ENCODE peak calls at places on chromosomes 2 and 18, in six cellular contexts. One of them, this sample, is unnamed.

GRCh38 chr2:237806334-237806733 is 7.8 kb downstream of the RBM44 start:
- DNase-seq in mesenchymal stem cell: peak
- DNase-seq in IMR-90: peak
- DNase-seq in trophoblast cell: no peak
- DNase-seq in H9: no peak
- DNase-seq in H1: no peak
- DNase-seq in this sample: no peak

GRCh38 chr2:145569108-145569507 is 1049.2 kb upstream of the ZEB2 start:
- DNase-seq in mesenchymal stem cell: no peak
- DNase-seq in IMR-90: peak
- DNase-seq in trophoblast cell: no peak
- DNase-seq in H9: no peak
- DNase-seq in H1: no peak
- DNase-seq in this sample: no peak

GRCh38 chr2:9424447-9425164 is 1.2 kb downstream of the CPSF3 start:
- DNase-seq in mesenchymal stem cell: no peak
- DNase-seq in IMR-90: no peak
- DNase-seq in trophoblast cell: no peak
- DNase-seq in H9: no peak
- DNase-seq in H1: no peak
- DNase-seq in this sample: no peak

GRCh38 chr2:84858123-84858522 is 22.8 kb downstream of the TRABD2A start:
- DNase-seq in mesenchymal stem cell: no peak
- DNase-seq in IMR-90: no peak
- DNase-seq in trophoblast cell: no peak
- DNase-seq in H9: no peak
- DNase-seq in H1: no peak
- DNase-seq in this sample: no peak

GRCh38 chr2:38092196-38092902 is 16.4 kb upstream of the CYP1B1 start:
- DNase-seq in mesenchymal stem cell: peak
- DNase-seq in IMR-90: peak
- DNase-seq in trophoblast cell: no peak
- DNase-seq in H9: no peak
- DNase-seq in H1: no peak
- DNase-seq in this sample: no peak

GRCh38 chr2:127664895-127665225 is 10.5 kb downstream of the LIMS2 start:
- DNase-seq in mesenchymal stem cell: no peak
- DNase-seq in IMR-90: no peak
- DNase-seq in trophoblast cell: no peak
- DNase-seq in H9: no peak
- DNase-seq in H1: no peak
- DNase-seq in this sample: no peak

GRCh38 chr2:97715951-97716694 is 2.7 kb downstream of the ZAP70 start:
- DNase-seq in mesenchymal stem cell: no peak
- DNase-seq in IMR-90: no peak
- DNase-seq in trophoblast cell: no peak
- DNase-seq in H9: no peak
- DNase-seq in H1: no peak
- DNase-seq in this sample: no peak

GRCh38 chr2:138113871-138114525 is 149.7 kb downstream of the HNMT start:
- DNase-seq in mesenchymal stem cell: peak
- DNase-seq in IMR-90: no peak
- DNase-seq in trophoblast cell: no peak
- DNase-seq in H9: no peak
- DNase-seq in H1: no peak
- DNase-seq in this sample: no peak

GRCh38 chr2:151999058-151999457 is 99.8 kb downstream of the CACNB4 start:
- DNase-seq in mesenchymal stem cell: peak
- DNase-seq in IMR-90: peak
- DNase-seq in trophoblast cell: peak
- DNase-seq in H9: peak
- DNase-seq in H1: peak
- DNase-seq in this sample: peak

GRCh38 chr18:58556333-58557012 is 72.4 kb downstream of the ALPK2 start:
- DNase-seq in mesenchymal stem cell: peak
- DNase-seq in IMR-90: no peak
- DNase-seq in trophoblast cell: peak
- DNase-seq in H9: no peak
- DNase-seq in H1: no peak
- DNase-seq in this sample: peak

GRCh38 chr2:16069933-16070647 is 129.7 kb downstream of the MYCN start:
- DNase-seq in mesenchymal stem cell: no peak
- DNase-seq in IMR-90: no peak
- DNase-seq in trophoblast cell: no peak
- DNase-seq in H9: no peak
- DNase-seq in H1: no peak
- DNase-seq in this sample: peak

GRCh38 chr2:233115761-233116160 is 55.6 kb downstream of the INPP5D start:
- DNase-seq in mesenchymal stem cell: no peak
- DNase-seq in IMR-90: no peak
- DNase-seq in trophoblast cell: no peak
- DNase-seq in H9: no peak
- DNase-seq in H1: no peak
- DNase-seq in this sample: no peak

GRCh38 chr18:44700652-44701051 is 20.0 kb downstream of the SETBP1 start:
- DNase-seq in mesenchymal stem cell: peak
- DNase-seq in IMR-90: no peak
- DNase-seq in trophoblast cell: no peak
- DNase-seq in H9: no peak
- DNase-seq in H1: no peak
- DNase-seq in this sample: no peak

GRCh38 chr2:22478329-22478728 is 906.6 kb upstream of the KLHL29 start:
- DNase-seq in mesenchymal stem cell: no peak
- DNase-seq in IMR-90: no peak
- DNase-seq in trophoblast cell: no peak
- DNase-seq in H9: no peak
- DNase-seq in H1: no peak
- DNase-seq in this sample: no peak

GRCh38 chr18:4068552-4069158 is 386.5 kb downstream of the DLGAP1 start:
- DNase-seq in mesenchymal stem cell: peak
- DNase-seq in IMR-90: peak
- DNase-seq in trophoblast cell: peak
- DNase-seq in H9: peak
- DNase-seq in H1: peak
- DNase-seq in this sample: peak

GRCh38 chr2:20553580-20553979 is 97.3 kb downstream of the HS1BP3 start:
- DNase-seq in mesenchymal stem cell: peak
- DNase-seq in IMR-90: no peak
- DNase-seq in trophoblast cell: no peak
- DNase-seq in H9: no peak
- DNase-seq in H1: no peak
- DNase-seq in this sample: no peak

GRCh38 chr18:7158201-7158600 is 40.6 kb upstream of the LAMA1 start:
- DNase-seq in mesenchymal stem cell: peak
- DNase-seq in IMR-90: peak
- DNase-seq in trophoblast cell: peak
- DNase-seq in H9: no peak
- DNase-seq in H1: peak
- DNase-seq in this sample: no peak

GRCh38 chr2:207086136-207086535 is 79.6 kb downstream of the KLF7 start:
- DNase-seq in mesenchymal stem cell: no peak
- DNase-seq in IMR-90: no peak
- DNase-seq in trophoblast cell: no peak
- DNase-seq in H9: no peak
- DNase-seq in H1: no peak
- DNase-seq in this sample: no peak

GRCh38 chr2:3171564-3172264 is 205.9 kb downstream of the EIPR1 start:
- DNase-seq in mesenchymal stem cell: no peak
- DNase-seq in IMR-90: no peak
- DNase-seq in trophoblast cell: no peak
- DNase-seq in H9: no peak
- DNase-seq in H1: no peak
- DNase-seq in this sample: no peak

GRCh38 chr2:237157551-237158102 is 71.9 kb downstream of the COPS8 start:
- DNase-seq in mesenchymal stem cell: no peak
- DNase-seq in IMR-90: peak
- DNase-seq in trophoblast cell: no peak
- DNase-seq in H9: no peak
- DNase-seq in H1: no peak
- DNase-seq in this sample: no peak

GRCh38 chr2:119702918-119703401 is 24.0 kb downstream of the TMEM177 start:
- DNase-seq in mesenchymal stem cell: peak
- DNase-seq in IMR-90: peak
- DNase-seq in trophoblast cell: peak
- DNase-seq in H9: peak
- DNase-seq in H1: peak
- DNase-seq in this sample: peak

GRCh38 chr2:69535739-69536374 is 98.6 kb upstream of the NFU1 start:
- DNase-seq in mesenchymal stem cell: no peak
- DNase-seq in IMR-90: no peak
- DNase-seq in trophoblast cell: no peak
- DNase-seq in H9: no peak
- DNase-seq in H1: no peak
- DNase-seq in this sample: no peak

GRCh38 chr2:127631997-127632581 is 13.9 kb upstream of the GPR17 start:
- DNase-seq in mesenchymal stem cell: no peak
- DNase-seq in IMR-90: no peak
- DNase-seq in trophoblast cell: no peak
- DNase-seq in H9: no peak
- DNase-seq in H1: no peak
- DNase-seq in this sample: no peak

GRCh38 chr2:233051241-233052149 is 8.6 kb upstream of the INPP5D start:
- DNase-seq in mesenchymal stem cell: peak
- DNase-seq in IMR-90: peak
- DNase-seq in trophoblast cell: peak
- DNase-seq in H9: peak
- DNase-seq in H1: peak
- DNase-seq in this sample: no peak

DNA sequence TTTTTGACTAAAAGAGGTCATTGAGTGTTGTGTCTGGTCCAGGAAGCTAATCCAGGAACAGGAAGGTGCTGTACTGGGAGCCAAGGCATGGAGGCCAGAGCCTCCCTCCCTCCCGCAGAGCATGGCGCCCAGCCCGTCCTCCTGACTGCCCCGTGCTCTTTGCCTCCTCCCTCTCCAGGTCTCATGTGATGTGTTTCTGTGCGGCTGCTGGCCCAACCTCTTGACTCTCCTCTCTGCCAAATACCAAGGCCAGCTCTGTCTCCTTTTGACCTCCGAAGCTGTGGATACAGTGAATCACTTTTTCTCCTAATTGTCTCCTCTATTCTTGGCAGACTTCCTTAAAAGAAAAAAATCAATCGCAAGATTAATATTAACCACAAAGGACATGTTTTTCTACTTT is 284.1 kb downstream of the PHLPP1 start:
- DNase-seq in mesenchymal stem cell: no peak
- DNase-seq in IMR-90: peak
- DNase-seq in trophoblast cell: no peak
- DNase-seq in H9: no peak
- DNase-seq in H1: no peak
- DNase-seq in this sample: no peak
- H3K14ac ChIP-seq in mesenchymal stem cell: no peak
- H3K14ac ChIP-seq in IMR-90: no peak
- H3K14ac ChIP-seq in trophoblast cell: no peak
- H3K14ac ChIP-seq in H9: no peak
- H3K14ac ChIP-seq in H1: no peak
- H3K14ac ChIP-seq in this sample: no peak

DNA sequence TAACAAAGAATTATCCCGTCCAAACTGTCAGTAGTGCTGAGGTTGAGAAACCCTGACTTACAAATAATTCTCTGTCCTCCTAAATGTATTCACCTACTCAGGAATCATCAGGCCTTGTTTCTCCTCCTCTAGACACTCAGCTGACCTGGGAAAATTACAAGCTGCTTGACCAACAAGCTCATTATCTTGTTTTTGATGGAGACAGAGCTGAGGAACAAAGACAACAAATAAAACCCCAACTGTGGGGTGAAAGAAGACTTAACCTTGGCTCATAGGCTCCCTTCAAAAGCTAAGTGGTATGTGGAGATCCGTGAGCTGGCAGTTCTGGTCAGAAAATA is 64.5 kb downstream of the CLHC1 start:
- DNase-seq in mesenchymal stem cell: no peak
- DNase-seq in IMR-90: no peak
- DNase-seq in trophoblast cell: no peak
- DNase-seq in H9: no peak
- DNase-seq in H1: no peak
- DNase-seq in this sample: no peak
- H3K14ac ChIP-seq in mesenchymal stem cell: no peak
- H3K14ac ChIP-seq in IMR-90: peak
- H3K14ac ChIP-seq in trophoblast cell: no peak
- H3K14ac ChIP-seq in H9: no peak
- H3K14ac ChIP-seq in H1: no peak
- H3K14ac ChIP-seq in this sample: no peak

GRCh38 chr18:38023871-38024270 is 458.3 kb upstream of the CELF4 start:
- DNase-seq in mesenchymal stem cell: no peak
- DNase-seq in IMR-90: no peak
- DNase-seq in trophoblast cell: no peak
- DNase-seq in H9: no peak
- DNase-seq in H1: no peak
- DNase-seq in this sample: no peak

GRCh38 chr18:38022247-38022646 is 456.6 kb upstream of the CELF4 start:
- DNase-seq in mesenchymal stem cell: no peak
- DNase-seq in IMR-90: no peak
- DNase-seq in trophoblast cell: no peak
- DNase-seq in H9: no peak
- DNase-seq in H1: no peak
- DNase-seq in this sample: no peak

GRCh38 chr18:38028941-38029340 is 463.3 kb upstream of the CELF4 start:
- DNase-seq in mesenchymal stem cell: no peak
- DNase-seq in IMR-90: no peak
- DNase-seq in trophoblast cell: no peak
- DNase-seq in H9: no peak
- DNase-seq in H1: no peak
- DNase-seq in this sample: no peak

GRCh38 chr18:38025433-38026038 is 459.9 kb upstream of the CELF4 start:
- DNase-seq in mesenchymal stem cell: peak
- DNase-seq in IMR-90: no peak
- DNase-seq in trophoblast cell: no peak
- DNase-seq in H9: no peak
- DNase-seq in H1: no peak
- DNase-seq in this sample: no peak
- H3K14ac ChIP-seq in mesenchymal stem cell: no peak
- H3K14ac ChIP-seq in IMR-90: no peak
- H3K14ac ChIP-seq in trophoblast cell: no peak
- H3K14ac ChIP-seq in H9: no peak
- H3K14ac ChIP-seq in H1: no peak
- H3K14ac ChIP-seq in this sample: no peak

GRCh38 chr2:212957624-212958023 is 193.8 kb downstream of the IKZF2 start:
- DNase-seq in mesenchymal stem cell: no peak
- DNase-seq in IMR-90: no peak
- DNase-seq in trophoblast cell: no peak
- DNase-seq in H9: no peak
- DNase-seq in H1: no peak
- DNase-seq in this sample: no peak

GRCh38 chr2:212956665-212957064 is 194.7 kb downstream of the IKZF2 start:
- DNase-seq in mesenchymal stem cell: no peak
- DNase-seq in IMR-90: no peak
- DNase-seq in trophoblast cell: peak
- DNase-seq in H9: no peak
- DNase-seq in H1: no peak
- DNase-seq in this sample: no peak

GRCh38 chr2:212958133-212958532 is 193.3 kb downstream of the IKZF2 start:
- DNase-seq in mesenchymal stem cell: no peak
- DNase-seq in IMR-90: no peak
- DNase-seq in trophoblast cell: no peak
- DNase-seq in H9: no peak
- DNase-seq in H1: no peak
- DNase-seq in this sample: no peak

GRCh38 chr2:212958757-212959295 is 192.6 kb downstream of the IKZF2 start:
- DNase-seq in mesenchymal stem cell: peak
- DNase-seq in IMR-90: peak
- DNase-seq in trophoblast cell: no peak
- DNase-seq in H9: no peak
- DNase-seq in H1: no peak
- DNase-seq in this sample: no peak

GRCh38 chr2:212957184-212957583 is 194.2 kb downstream of the IKZF2 start:
- DNase-seq in mesenchymal stem cell: no peak
- DNase-seq in IMR-90: no peak
- DNase-seq in trophoblast cell: no peak
- DNase-seq in H9: no peak
- DNase-seq in H1: no peak
- DNase-seq in this sample: no peak
- H3K14ac ChIP-seq in mesenchymal stem cell: no peak
- H3K14ac ChIP-seq in IMR-90: no peak
- H3K14ac ChIP-seq in trophoblast cell: no peak
- H3K14ac ChIP-seq in H9: no peak
- H3K14ac ChIP-seq in H1: no peak
- H3K14ac ChIP-seq in this sample: no peak